ENCODE peak calls at places on chromosomes 3 and 15, in seven cellular contexts. One of them, this sample, is unnamed.

GRCh38 chr3:78940128-78940527 is 827.7 kb downstream of the ROBO1 start:
- DNase-seq in amniotic epithelial cell: no peak
- DNase-seq in activated naive CD8-positive, alpha-beta T cell treated with anti-CD3 and anti-CD28 coated beads, Interleukin-2, amount 50 U/mL, for 24 hours: no peak
- DNase-seq in fibroblast of the aortic adventitia: no peak
- DNase-seq in activated gamma-delta T cell treated with Interleukin-2 at 50 U/mL for 16 hours: no peak
- DNase-seq in cortex of kidney: no peak
- DNase-seq in AG09309: no peak
- DNase-seq in this sample: no peak

GRCh38 chr3:98027084-98027445 is 8.1 kb downstream of the GABRR3 start:
- DNase-seq in activated gamma-delta T cell treated with Interleukin-2 at 50 U/mL for 16 hours: no peak
- DNase-seq in fibroblast of the aortic adventitia: no peak
- DNase-seq in AG09309: no peak
- DNase-seq in activated naive CD8-positive, alpha-beta T cell treated with anti-CD3 and anti-CD28 coated beads, Interleukin-2, amount 50 U/mL, for 24 hours: no peak
- DNase-seq in amniotic epithelial cell: no peak
- DNase-seq in cortex of kidney: no peak
- DNase-seq in this sample: no peak

GRCh38 chr15:28896944-28897343 is 11.2 kb downstream of the APBA2 start:
- DNase-seq in cortex of kidney: no peak
- DNase-seq in activated naive CD8-positive, alpha-beta T cell treated with anti-CD3 and anti-CD28 coated beads, Interleukin-2, amount 50 U/mL, for 24 hours: no peak
- DNase-seq in fibroblast of the aortic adventitia: peak
- DNase-seq in amniotic epithelial cell: peak
- DNase-seq in activated gamma-delta T cell treated with Interleukin-2 at 50 U/mL for 16 hours: no peak
- DNase-seq in AG09309: peak
- DNase-seq in this sample: no peak

GRCh38 chr3:195066441-195066841 is 204.5 kb downstream of the XXYLT1 start:
- DNase-seq in activated naive CD8-positive, alpha-beta T cell treated with anti-CD3 and anti-CD28 coated beads, Interleukin-2, amount 50 U/mL, for 24 hours: no peak
- DNase-seq in cortex of kidney: no peak
- DNase-seq in activated gamma-delta T cell treated with Interleukin-2 at 50 U/mL for 16 hours: no peak
- DNase-seq in AG09309: no peak
- DNase-seq in amniotic epithelial cell: no peak
- DNase-seq in fibroblast of the aortic adventitia: no peak
- DNase-seq in this sample: no peak

GRCh38 chr3:35383719-35384555 is 255.4 kb upstream of the ARPP21 start:
- DNase-seq in AG09309: no peak
- DNase-seq in activated naive CD8-positive, alpha-beta T cell treated with anti-CD3 and anti-CD28 coated beads, Interleukin-2, amount 50 U/mL, for 24 hours: no peak
- DNase-seq in activated gamma-delta T cell treated with Interleukin-2 at 50 U/mL for 16 hours: no peak
- DNase-seq in cortex of kidney: no peak
- DNase-seq in amniotic epithelial cell: no peak
- DNase-seq in fibroblast of the aortic adventitia: no peak
- DNase-seq in this sample: peak

GRCh38 chr15:62726461-62726860 is 316.1 kb upstream of the TPM1 start:
- DNase-seq in cortex of kidney: no peak
- DNase-seq in amniotic epithelial cell: no peak
- DNase-seq in AG09309: no peak
- DNase-seq in activated gamma-delta T cell treated with Interleukin-2 at 50 U/mL for 16 hours: no peak
- DNase-seq in fibroblast of the aortic adventitia: no peak
- DNase-seq in activated naive CD8-positive, alpha-beta T cell treated with anti-CD3 and anti-CD28 coated beads, Interleukin-2, amount 50 U/mL, for 24 hours: no peak
- DNase-seq in this sample: no peak

GRCh38 chr15:56244237-56244810 is 645 bp upstream of the RFX7 start:
- DNase-seq in fibroblast of the aortic adventitia: peak
- DNase-seq in activated gamma-delta T cell treated with Interleukin-2 at 50 U/mL for 16 hours: peak
- DNase-seq in AG09309: no peak
- DNase-seq in amniotic epithelial cell: peak
- DNase-seq in activated naive CD8-positive, alpha-beta T cell treated with anti-CD3 and anti-CD28 coated beads, Interleukin-2, amount 50 U/mL, for 24 hours: peak
- DNase-seq in cortex of kidney: no peak
- DNase-seq in this sample: peak

GRCh38 chr3:141087071-141087824 is 36.1 kb downstream of the SPSB4 start:
- DNase-seq in amniotic epithelial cell: no peak
- DNase-seq in cortex of kidney: no peak
- DNase-seq in AG09309: no peak
- DNase-seq in fibroblast of the aortic adventitia: no peak
- DNase-seq in activated naive CD8-positive, alpha-beta T cell treated with anti-CD3 and anti-CD28 coated beads, Interleukin-2, amount 50 U/mL, for 24 hours: no peak
- DNase-seq in activated gamma-delta T cell treated with Interleukin-2 at 50 U/mL for 16 hours: no peak
- DNase-seq in this sample: no peak

GRCh38 chr15:80856400-80856799 is 77.2 kb downstream of the CEMIP start:
- DNase-seq in activated gamma-delta T cell treated with Interleukin-2 at 50 U/mL for 16 hours: no peak
- DNase-seq in cortex of kidney: no peak
- DNase-seq in amniotic epithelial cell: no peak
- DNase-seq in AG09309: no peak
- DNase-seq in fibroblast of the aortic adventitia: no peak
- DNase-seq in activated naive CD8-positive, alpha-beta T cell treated with anti-CD3 and anti-CD28 coated beads, Interleukin-2, amount 50 U/mL, for 24 hours: peak
- DNase-seq in this sample: no peak

GRCh38 chr15:29849716-29850115 is 27.4 kb upstream of the TJP1 start:
- DNase-seq in activated gamma-delta T cell treated with Interleukin-2 at 50 U/mL for 16 hours: no peak
- DNase-seq in AG09309: no peak
- DNase-seq in amniotic epithelial cell: no peak
- DNase-seq in activated naive CD8-positive, alpha-beta T cell treated with anti-CD3 and anti-CD28 coated beads, Interleukin-2, amount 50 U/mL, for 24 hours: no peak
- DNase-seq in cortex of kidney: no peak
- DNase-seq in fibroblast of the aortic adventitia: no peak
- DNase-seq in this sample: no peak

GRCh38 chr3:71101014-71101413 is 482.5 kb downstream of the FOXP1 start:
- DNase-seq in cortex of kidney: no peak
- DNase-seq in activated naive CD8-positive, alpha-beta T cell treated with anti-CD3 and anti-CD28 coated beads, Interleukin-2, amount 50 U/mL, for 24 hours: no peak
- DNase-seq in AG09309: no peak
- DNase-seq in activated gamma-delta T cell treated with Interleukin-2 at 50 U/mL for 16 hours: no peak
- DNase-seq in amniotic epithelial cell: peak
- DNase-seq in fibroblast of the aortic adventitia: peak
- DNase-seq in this sample: no peak

GRCh38 chr15:91316123-91316522 is 216.1 kb downstream of the SV2B start:
- DNase-seq in cortex of kidney: no peak
- DNase-seq in fibroblast of the aortic adventitia: no peak
- DNase-seq in amniotic epithelial cell: no peak
- DNase-seq in AG09309: no peak
- DNase-seq in activated naive CD8-positive, alpha-beta T cell treated with anti-CD3 and anti-CD28 coated beads, Interleukin-2, amount 50 U/mL, for 24 hours: no peak
- DNase-seq in activated gamma-delta T cell treated with Interleukin-2 at 50 U/mL for 16 hours: no peak
- DNase-seq in this sample: no peak

GRCh38 chr3:13626396-13626795 is 77.5 kb downstream of the FBLN2 start:
- DNase-seq in activated gamma-delta T cell treated with Interleukin-2 at 50 U/mL for 16 hours: no peak
- DNase-seq in AG09309: no peak
- DNase-seq in activated naive CD8-positive, alpha-beta T cell treated with anti-CD3 and anti-CD28 coated beads, Interleukin-2, amount 50 U/mL, for 24 hours: no peak
- DNase-seq in cortex of kidney: no peak
- DNase-seq in amniotic epithelial cell: no peak
- DNase-seq in fibroblast of the aortic adventitia: no peak
- DNase-seq in this sample: no peak

GRCh38 chr15:29952245-29952644 is 130.0 kb upstream of the TJP1 start:
- DNase-seq in cortex of kidney: no peak
- DNase-seq in activated gamma-delta T cell treated with Interleukin-2 at 50 U/mL for 16 hours: no peak
- DNase-seq in amniotic epithelial cell: no peak
- DNase-seq in AG09309: no peak
- DNase-seq in activated naive CD8-positive, alpha-beta T cell treated with anti-CD3 and anti-CD28 coated beads, Interleukin-2, amount 50 U/mL, for 24 hours: no peak
- DNase-seq in fibroblast of the aortic adventitia: no peak
- DNase-seq in this sample: no peak

GRCh38 chr3:186452517-186452916 is 90.5 kb upstream of the DGKG start:
- DNase-seq in fibroblast of the aortic adventitia: peak
- DNase-seq in activated gamma-delta T cell treated with Interleukin-2 at 50 U/mL for 16 hours: no peak
- DNase-seq in AG09309: peak
- DNase-seq in activated naive CD8-positive, alpha-beta T cell treated with anti-CD3 and anti-CD28 coated beads, Interleukin-2, amount 50 U/mL, for 24 hours: no peak
- DNase-seq in amniotic epithelial cell: peak
- DNase-seq in cortex of kidney: no peak
- DNase-seq in this sample: no peak

GRCh38 chr3:177948716-177949422 is 587.4 kb upstream of the KCNMB2 start:
- DNase-seq in activated naive CD8-positive, alpha-beta T cell treated with anti-CD3 and anti-CD28 coated beads, Interleukin-2, amount 50 U/mL, for 24 hours: no peak
- DNase-seq in fibroblast of the aortic adventitia: no peak
- DNase-seq in cortex of kidney: no peak
- DNase-seq in amniotic epithelial cell: no peak
- DNase-seq in activated gamma-delta T cell treated with Interleukin-2 at 50 U/mL for 16 hours: no peak
- DNase-seq in AG09309: no peak
- DNase-seq in this sample: no peak

GRCh38 chr3:17836919-17837318 is 94.5 kb upstream of the TBC1D5 start:
- DNase-seq in AG09309: no peak
- DNase-seq in activated gamma-delta T cell treated with Interleukin-2 at 50 U/mL for 16 hours: no peak
- DNase-seq in cortex of kidney: no peak
- DNase-seq in amniotic epithelial cell: no peak
- DNase-seq in activated naive CD8-positive, alpha-beta T cell treated with anti-CD3 and anti-CD28 coated beads, Interleukin-2, amount 50 U/mL, for 24 hours: no peak
- DNase-seq in fibroblast of the aortic adventitia: no peak
- DNase-seq in this sample: no peak

GRCh38 chr15:49083471-49084284 is 37.4 kb upstream of the SECISBP2L start:
- DNase-seq in fibroblast of the aortic adventitia: peak
- DNase-seq in AG09309: no peak
- DNase-seq in activated gamma-delta T cell treated with Interleukin-2 at 50 U/mL for 16 hours: no peak
- DNase-seq in amniotic epithelial cell: peak
- DNase-seq in activated naive CD8-positive, alpha-beta T cell treated with anti-CD3 and anti-CD28 coated beads, Interleukin-2, amount 50 U/mL, for 24 hours: no peak
- DNase-seq in cortex of kidney: no peak
- DNase-seq in this sample: no peak

GRCh38 chr3:115996420-115997108 is 373.3 kb downstream of the GAP43 start:
- DNase-seq in cortex of kidney: no peak
- DNase-seq in activated gamma-delta T cell treated with Interleukin-2 at 50 U/mL for 16 hours: no peak
- DNase-seq in activated naive CD8-positive, alpha-beta T cell treated with anti-CD3 and anti-CD28 coated beads, Interleukin-2, amount 50 U/mL, for 24 hours: no peak
- DNase-seq in AG09309: no peak
- DNase-seq in amniotic epithelial cell: peak
- DNase-seq in fibroblast of the aortic adventitia: peak
- DNase-seq in this sample: no peak

GRCh38 chr3:162141232-162141631 is 644.6 kb downstream of the OTOL1 start:
- DNase-seq in AG09309: no peak
- DNase-seq in fibroblast of the aortic adventitia: peak
- DNase-seq in activated gamma-delta T cell treated with Interleukin-2 at 50 U/mL for 16 hours: no peak
- DNase-seq in amniotic epithelial cell: peak
- DNase-seq in activated naive CD8-positive, alpha-beta T cell treated with anti-CD3 and anti-CD28 coated beads, Interleukin-2, amount 50 U/mL, for 24 hours: no peak
- DNase-seq in cortex of kidney: no peak
- DNase-seq in this sample: no peak

GRCh38 chr3:151395806-151396205 is 11.3 kb upstream of the P2RY12 start:
- DNase-seq in cortex of kidney: no peak
- DNase-seq in activated gamma-delta T cell treated with Interleukin-2 at 50 U/mL for 16 hours: no peak
- DNase-seq in activated naive CD8-positive, alpha-beta T cell treated with anti-CD3 and anti-CD28 coated beads, Interleukin-2, amount 50 U/mL, for 24 hours: no peak
- DNase-seq in AG09309: no peak
- DNase-seq in amniotic epithelial cell: peak
- DNase-seq in fibroblast of the aortic adventitia: peak
- DNase-seq in this sample: no peak

GRCh38 chr15:88127477-88127799 is 129.1 kb downstream of the NTRK3 start:
- DNase-seq in amniotic epithelial cell: no peak
- DNase-seq in activated gamma-delta T cell treated with Interleukin-2 at 50 U/mL for 16 hours: no peak
- DNase-seq in fibroblast of the aortic adventitia: peak
- DNase-seq in AG09309: no peak
- DNase-seq in activated naive CD8-positive, alpha-beta T cell treated with anti-CD3 and anti-CD28 coated beads, Interleukin-2, amount 50 U/mL, for 24 hours: no peak
- DNase-seq in cortex of kidney: no peak
- DNase-seq in this sample: no peak

GRCh38 chr3:86938305-86938704 is 52.6 kb downstream of the VGLL3 start:
- DNase-seq in fibroblast of the aortic adventitia: no peak
- DNase-seq in amniotic epithelial cell: no peak
- DNase-seq in activated naive CD8-positive, alpha-beta T cell treated with anti-CD3 and anti-CD28 coated beads, Interleukin-2, amount 50 U/mL, for 24 hours: no peak
- DNase-seq in AG09309: no peak
- DNase-seq in cortex of kidney: no peak
- DNase-seq in activated gamma-delta T cell treated with Interleukin-2 at 50 U/mL for 16 hours: no peak
- DNase-seq in this sample: no peak

GRCh38 chr3:171055336-171056178 is 29.0 kb upstream of the SLC2A2 start:
- DNase-seq in activated gamma-delta T cell treated with Interleukin-2 at 50 U/mL for 16 hours: no peak
- DNase-seq in AG09309: no peak
- DNase-seq in amniotic epithelial cell: peak
- DNase-seq in fibroblast of the aortic adventitia: peak
- DNase-seq in cortex of kidney: no peak
- DNase-seq in activated naive CD8-positive, alpha-beta T cell treated with anti-CD3 and anti-CD28 coated beads, Interleukin-2, amount 50 U/mL, for 24 hours: no peak
- DNase-seq in this sample: no peak

GRCh38 chr15:90211009-90211408 is 9.9 kb downstream of the SEMA4B start:
- DNase-seq in amniotic epithelial cell: no peak
- DNase-seq in activated gamma-delta T cell treated with Interleukin-2 at 50 U/mL for 16 hours: no peak
- DNase-seq in activated naive CD8-positive, alpha-beta T cell treated with anti-CD3 and anti-CD28 coated beads, Interleukin-2, amount 50 U/mL, for 24 hours: no peak
- DNase-seq in cortex of kidney: no peak
- DNase-seq in AG09309: no peak
- DNase-seq in fibroblast of the aortic adventitia: no peak
- DNase-seq in this sample: no peak

GRCh38 chr3:67481126-67481525 is 173.3 kb downstream of the SUCLG2 start:
- DNase-seq in amniotic epithelial cell: no peak
- DNase-seq in cortex of kidney: no peak
- DNase-seq in activated naive CD8-positive, alpha-beta T cell treated with anti-CD3 and anti-CD28 coated beads, Interleukin-2, amount 50 U/mL, for 24 hours: no peak
- DNase-seq in fibroblast of the aortic adventitia: no peak
- DNase-seq in activated gamma-delta T cell treated with Interleukin-2 at 50 U/mL for 16 hours: no peak
- DNase-seq in AG09309: no peak
- DNase-seq in this sample: no peak

GRCh38 chr3:124584552-124585391 is 145.5 kb upstream of the UMPS start:
- DNase-seq in cortex of kidney: no peak
- DNase-seq in amniotic epithelial cell: peak
- DNase-seq in fibroblast of the aortic adventitia: no peak
- DNase-seq in activated naive CD8-positive, alpha-beta T cell treated with anti-CD3 and anti-CD28 coated beads, Interleukin-2, amount 50 U/mL, for 24 hours: peak
- DNase-seq in activated gamma-delta T cell treated with Interleukin-2 at 50 U/mL for 16 hours: peak
- DNase-seq in AG09309: no peak
- DNase-seq in this sample: no peak

GRCh38 chr15:71443538-71443937 is 328.3 kb downstream of the THSD4 start:
- DNase-seq in amniotic epithelial cell: peak
- DNase-seq in activated gamma-delta T cell treated with Interleukin-2 at 50 U/mL for 16 hours: peak
- DNase-seq in AG09309: no peak
- DNase-seq in cortex of kidney: no peak
- DNase-seq in fibroblast of the aortic adventitia: peak
- DNase-seq in activated naive CD8-positive, alpha-beta T cell treated with anti-CD3 and anti-CD28 coated beads, Interleukin-2, amount 50 U/mL, for 24 hours: peak
- DNase-seq in this sample: no peak

GRCh38 chr15:100705065-100705464 is 102.7 kb downstream of the ASB7 start:
- DNase-seq in fibroblast of the aortic adventitia: no peak
- DNase-seq in activated gamma-delta T cell treated with Interleukin-2 at 50 U/mL for 16 hours: no peak
- DNase-seq in cortex of kidney: no peak
- DNase-seq in AG09309: no peak
- DNase-seq in activated naive CD8-positive, alpha-beta T cell treated with anti-CD3 and anti-CD28 coated beads, Interleukin-2, amount 50 U/mL, for 24 hours: no peak
- DNase-seq in amniotic epithelial cell: no peak
- DNase-seq in this sample: no peak

GRCh38 chr3:179234244-179234643 is 16.7 kb downstream of the KCNMB3 start:
- DNase-seq in fibroblast of the aortic adventitia: peak
- DNase-seq in cortex of kidney: no peak
- DNase-seq in activated naive CD8-positive, alpha-beta T cell treated with anti-CD3 and anti-CD28 coated beads, Interleukin-2, amount 50 U/mL, for 24 hours: no peak
- DNase-seq in AG09309: no peak
- DNase-seq in activated gamma-delta T cell treated with Interleukin-2 at 50 U/mL for 16 hours: no peak
- DNase-seq in amniotic epithelial cell: peak
- DNase-seq in this sample: no peak

GRCh38 chr3:150242220-150242938 is 165.7 kb upstream of the TSC22D2 start:
- DNase-seq in AG09309: no peak
- DNase-seq in activated gamma-delta T cell treated with Interleukin-2 at 50 U/mL for 16 hours: no peak
- DNase-seq in cortex of kidney: no peak
- DNase-seq in amniotic epithelial cell: no peak
- DNase-seq in activated naive CD8-positive, alpha-beta T cell treated with anti-CD3 and anti-CD28 coated beads, Interleukin-2, amount 50 U/mL, for 24 hours: no peak
- DNase-seq in fibroblast of the aortic adventitia: no peak
- DNase-seq in this sample: no peak

GRCh38 chr15:47794266-47794914 is 77.1 kb downstream of the SEMA6D start:
- DNase-seq in AG09309: no peak
- DNase-seq in cortex of kidney: no peak
- DNase-seq in activated gamma-delta T cell treated with Interleukin-2 at 50 U/mL for 16 hours: no peak
- DNase-seq in amniotic epithelial cell: no peak
- DNase-seq in fibroblast of the aortic adventitia: no peak
- DNase-seq in activated naive CD8-positive, alpha-beta T cell treated with anti-CD3 and anti-CD28 coated beads, Interleukin-2, amount 50 U/mL, for 24 hours: no peak
- DNase-seq in this sample: no peak

This sample was measured in cerebellar nuclear complex.